ENCODE peak calls at places on chromosome 7, in nine cellular contexts. K, B, C, D, X, N, I, H and A are unnamed samples. For H3K4me1 and H3K36me3, the result is how much of the 10 kb centered on the place peaks cover.

GRCh38 chr7:110592557-110592956 is 498.4 kb upstream of the LRRN3 start:
- DNase-seq in K (no peak), B (no peak), C (no peak), D (peak), X (no peak), N (no peak), I (no peak), H (no peak), A (no peak)

GRCh38 chr7:151877911-151878835 is 1.3 kb upstream of the PRKAG2 start:
- DNase-seq in K (no peak), B (peak), C (no peak), D (no peak), X (no peak), N (no peak), I (no peak), H (no peak), A (no peak)

GRCh38 chr7:155965010-155965409 is 152.7 kb upstream of the SHH start:
- DNase-seq in K (peak), B (no peak), C (no peak), D (peak), X (no peak), N (no peak), I (no peak), H (no peak), A (no peak)

GRCh38 chr7:1696671-1697498 is 26.8 kb downstream of the ELFN1 start:
- DNase-seq in K (no peak), B (no peak), C (no peak), D (no peak), X (no peak), N (no peak), I (no peak), H (no peak), A (peak)

GRCh38 chr7:129688503-129689222 is 77.1 kb downstream of the NRF1 start:
- DNase-seq in K (no peak), B (no peak), C (no peak), D (no peak), X (no peak), N (no peak), I (no peak), H (no peak), A (no peak)

GRCh38 chr7:105673367-105674188 is 92.3 kb upstream of the EFCAB10 start:
- DNase-seq in K (no peak), B (no peak), C (no peak), D (no peak), X (peak), N (no peak), I (no peak), H (no peak), A (no peak)

GRCh38 chr7:34928052-34928451 is 109.2 kb downstream of the DPY19L1 start:
- DNase-seq in K (peak), B (peak), C (peak), D (no peak), X (peak), N (peak), I (peak), H (no peak), A (no peak)

GRCh38 chr7:157519798-157520244 is 183.0 kb downstream of the DNAJB6 start:
- DNase-seq in K (no peak), B (no peak), C (no peak), D (no peak), X (no peak), N (no peak), I (no peak), H (no peak), A (no peak)

GRCh38 chr7:19932549-19933249 is 159.3 kb upstream of the TMEM196 start:
- DNase-seq in K (no peak), B (no peak), C (no peak), D (no peak), X (no peak), N (no peak), I (no peak), H (no peak), A (no peak)

GRCh38 chr7:92763636-92764423 is 72.5 kb downstream of the CDK6 start:
- DNase-seq in K (peak), B (peak), C (peak), D (peak), X (no peak), N (no peak), I (peak), H (peak), A (no peak)

GRCh38 chr7:140402178-140402835 is 1.6 kb upstream of the RAB19 start:
- DNase-seq in K (no peak), B (no peak), C (no peak), D (peak), X (no peak), N (no peak), I (peak), H (peak), A (no peak)

GRCh38 chr7:188727-189500 is 3.5 kb upstream of the FAM20C start:
- DNase-seq in K (no peak), B (no peak), C (peak), D (no peak), X (no peak), N (no peak), I (no peak), H (no peak), A (no peak)

GRCh38 chr7:34208878-34209621 is 303.7 kb downstream of the BMPER start:
- DNase-seq in K (no peak), B (no peak), C (no peak), D (no peak), X (no peak), N (no peak), I (peak), H (no peak), A (no peak)

GRCh38 chr7:46288010-46288409 is 366.9 kb upstream of the IGFBP3 start:
- DNase-seq in K (no peak), B (no peak), C (no peak), D (no peak), X (no peak), N (no peak), I (no peak), H (no peak), A (no peak)

GRCh38 chr7:112503361-112504023 is 22.7 kb downstream of the LSMEM1 start:
- DNase-seq in K (no peak), B (no peak), C (no peak), D (no peak), X (no peak), N (no peak), I (no peak), H (no peak), A (no peak)

GRCh38 chr7:105399043-105399725 is 10.5 kb upstream of the SRPK2 start:
- DNase-seq in K (no peak), B (no peak), C (no peak), D (peak), X (peak), N (no peak), I (peak), H (peak), A (no peak)

GRCh38 chr7:107392811-107393210 is 77.0 kb upstream of the GPR22 start:
- DNase-seq in K (no peak), B (no peak), C (no peak), D (no peak), X (no peak), N (no peak), I (no peak), H (no peak), A (no peak)

GRCh38 chr7:25187932-25188331 is 40.4 kb downstream of the NPVF start:
- DNase-seq in K (no peak), B (no peak), C (no peak), D (no peak), X (peak), N (no peak), I (no peak), H (no peak), A (no peak)

GRCh38 chr7:97218767-97219166 is 101.3 kb downstream of the SDHAF3 start:
- DNase-seq in K (no peak), B (no peak), C (no peak), D (no peak), X (no peak), N (peak), I (no peak), H (no peak), A (no peak)

GRCh38 chr7:114802628-114803027 is 119.3 kb upstream of the MDFIC start:
- DNase-seq in K (no peak), B (no peak), C (no peak), D (no peak), X (no peak), N (no peak), I (no peak), H (no peak), A (no peak)

GRCh38 chr7:114795475-114795874 is 126.4 kb upstream of the MDFIC start:
- DNase-seq in K (no peak), B (no peak), C (no peak), D (no peak), X (no peak), N (no peak), I (no peak), H (no peak), A (no peak)

GRCh38 chr7:114799522-114800133 is 122.3 kb upstream of the MDFIC start:
- DNase-seq in K (no peak), B (no peak), C (no peak), D (no peak), X (no peak), N (no peak), I (no peak), H (no peak), A (no peak)
- H3K9ac ChIP-seq in K (no peak), B (no peak), C (no peak), D (no peak), X (no peak), N (no peak), I (no peak), H (no peak), A (no peak)

GRCh38 chr7:91344911-91345310 is 80.7 kb downstream of the FZD1 start:
- DNase-seq in K (no peak), B (no peak), C (no peak), D (no peak), X (peak), N (no peak), I (no peak), H (no peak), A (no peak)

GRCh38 chr7:91345449-91345848 is 81.2 kb downstream of the FZD1 start:
- DNase-seq in K (no peak), B (no peak), C (no peak), D (no peak), X (peak), N (no peak), I (no peak), H (no peak), A (no peak)

GRCh38 chr7:91344248-91344647 is 80.0 kb downstream of the FZD1 start:
- DNase-seq in K (no peak), B (no peak), C (no peak), D (no peak), X (peak), N (no peak), I (no peak), H (no peak), A (no peak)

GRCh38 chr7:91348686-91349085 is 84.5 kb downstream of the FZD1 start:
- DNase-seq in K (no peak), B (no peak), C (no peak), D (peak), X (no peak), N (no peak), I (peak), H (peak), A (no peak)

DNA sequence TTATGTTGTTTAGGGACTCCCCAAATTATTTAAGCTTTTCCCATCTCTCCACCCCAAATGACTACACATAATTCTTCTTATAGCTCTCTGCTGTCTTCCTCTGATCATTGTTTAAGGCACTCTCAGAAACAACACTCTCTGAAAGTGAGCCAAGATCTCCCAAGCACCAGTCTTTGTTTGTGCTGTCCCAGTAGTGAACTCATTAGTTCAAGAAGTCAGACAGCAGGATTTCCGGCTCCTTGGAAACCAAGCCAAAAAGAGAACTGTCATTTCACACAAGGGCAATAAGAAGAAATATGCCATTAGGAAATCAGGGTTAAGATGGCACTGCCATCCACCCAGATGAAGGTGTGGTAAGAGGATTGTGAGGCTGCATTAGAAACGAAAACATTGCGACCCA is 83.1 kb downstream of the FZD1 start:
- DNase-seq in K (no peak), B (no peak), C (no peak), D (peak), X (no peak), N (no peak), I (no peak), H (peak), A (no peak)
- H3K4me1 ChIP-seq in K (under half), B (under half), C (under half), D (under half), X (half or more), N (under half), I (under half), H (under half), A (under half)

GRCh38 chr7:138521837-138522461 is 61.9 kb downstream of the TRIM24 start:
- DNase-seq in K (no peak), B (no peak), C (no peak), D (no peak), X (no peak), N (no peak), I (no peak), H (no peak), A (no peak)

GRCh38 chr7:138520742-138521141 is 60.7 kb downstream of the TRIM24 start:
- DNase-seq in K (no peak), B (no peak), C (no peak), D (no peak), X (no peak), N (no peak), I (no peak), H (no peak), A (no peak)

GRCh38 chr7:138527746-138528223 is 67.7 kb downstream of the TRIM24 start:
- DNase-seq in K (peak), B (peak), C (no peak), D (no peak), X (peak), N (no peak), I (no peak), H (peak), A (no peak)

GRCh38 chr7:138524259-138524658 is 64.2 kb downstream of the TRIM24 start:
- DNase-seq in K (no peak), B (no peak), C (no peak), D (no peak), X (no peak), N (no peak), I (no peak), H (no peak), A (no peak)

GRCh38 chr7:138525757-138526156 is 65.7 kb downstream of the TRIM24 start:
- DNase-seq in K (no peak), B (no peak), C (no peak), D (no peak), X (no peak), N (no peak), I (no peak), H (no peak), A (no peak)
- H3K36me3 ChIP-seq in K (under half), B (half or more), C (half or more), D (under half), X (half or more), N (under half), I (under half), H (half or more), A (under half)

GRCh38 chr7:79528421-79528820 is 75.0 kb upstream of the MAGI2 start:
- DNase-seq in K (peak), B (no peak), C (no peak), D (no peak), X (no peak), N (peak), I (no peak), H (no peak), A (no peak)

GRCh38 chr7:79531116-79531515 is 77.6 kb upstream of the MAGI2 start:
- DNase-seq in K (no peak), B (no peak), C (no peak), D (no peak), X (no peak), N (no peak), I (no peak), H (no peak), A (no peak)

GRCh38 chr7:79531905-79532304 is 78.4 kb upstream of the MAGI2 start:
- DNase-seq in K (no peak), B (no peak), C (no peak), D (no peak), X (no peak), N (no peak), I (no peak), H (no peak), A (no peak)

GRCh38 chr7:79529896-79530235 is 76.4 kb upstream of the MAGI2 start:
- DNase-seq in K (no peak), B (no peak), C (no peak), D (peak), X (no peak), N (no peak), I (peak), H (no peak), A (no peak)

GRCh38 chr7:79529214-79529895 is 75.9 kb upstream of the MAGI2 start:
- DNase-seq in K (no peak), B (no peak), C (no peak), D (peak), X (no peak), N (no peak), I (no peak), H (no peak), A (no peak)
- H3K9ac ChIP-seq in K (no peak), B (no peak), C (no peak), D (no peak), X (no peak), N (no peak), I (no peak), H (no peak), A (no peak)

GRCh38 chr7:134905375-134905774 is 80.9 kb upstream of the AGBL3 start:
- DNase-seq in K (no peak), B (no peak), C (no peak), D (peak), X (no peak), N (no peak), I (peak), H (peak), A (peak)

GRCh38 chr7:134902058-134902457 is 84.2 kb upstream of the AGBL3 start:
- DNase-seq in K (no peak), B (no peak), C (no peak), D (no peak), X (no peak), N (no peak), I (peak), H (no peak), A (no peak)

GRCh38 chr7:134901389-134902020 is 84.8 kb upstream of the AGBL3 start:
- DNase-seq in K (no peak), B (no peak), C (no peak), D (no peak), X (no peak), N (no peak), I (peak), H (no peak), A (no peak)

GRCh38 chr7:134900430-134900876 is 85.9 kb upstream of the AGBL3 start:
- DNase-seq in K (no peak), B (no peak), C (no peak), D (no peak), X (no peak), N (peak), I (no peak), H (no peak), A (no peak)

DNA sequence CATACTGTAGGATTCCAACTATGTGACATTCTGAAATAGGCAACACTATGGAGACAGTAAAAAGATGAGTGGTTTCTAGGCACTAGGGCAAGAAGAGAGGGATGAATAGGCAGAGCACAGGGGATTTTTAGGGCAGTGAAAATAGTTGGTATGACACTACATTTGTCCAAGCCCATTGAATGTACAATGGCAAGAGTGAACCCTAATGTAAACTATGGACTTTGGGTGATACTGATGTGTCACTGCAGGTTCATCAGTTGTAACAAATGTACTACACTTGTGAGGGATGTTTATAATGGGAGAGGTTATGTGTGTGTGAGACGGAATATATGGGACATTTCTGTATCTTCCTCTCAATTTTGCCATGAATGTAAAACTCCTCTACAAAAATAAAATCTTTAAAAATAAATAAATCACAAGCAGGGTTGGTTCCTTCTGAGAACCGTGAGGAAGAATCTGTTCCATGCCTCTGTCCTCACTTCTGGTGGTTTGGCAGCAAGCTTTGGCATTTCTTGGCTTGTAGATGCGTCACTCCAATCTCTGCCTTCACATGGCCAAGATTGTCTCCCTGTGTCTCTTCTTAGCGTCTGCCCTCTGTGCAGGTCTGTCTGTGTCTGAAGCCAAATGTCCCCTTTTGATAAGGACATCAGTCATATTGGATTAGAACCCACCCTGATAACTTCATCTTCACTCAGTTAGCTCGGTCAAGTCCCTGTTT is 83.1 kb upstream of the AGBL3 start:
- DNase-seq in K (no peak), B (no peak), C (no peak), D (no peak), X (no peak), N (no peak), I (peak), H (no peak), A (no peak)
- H3K4me1 ChIP-seq in K (under half), B (under half), C (under half), D (under half), X (under half), N (under half), I (half or more), H (under half), A (under half)

DNA sequence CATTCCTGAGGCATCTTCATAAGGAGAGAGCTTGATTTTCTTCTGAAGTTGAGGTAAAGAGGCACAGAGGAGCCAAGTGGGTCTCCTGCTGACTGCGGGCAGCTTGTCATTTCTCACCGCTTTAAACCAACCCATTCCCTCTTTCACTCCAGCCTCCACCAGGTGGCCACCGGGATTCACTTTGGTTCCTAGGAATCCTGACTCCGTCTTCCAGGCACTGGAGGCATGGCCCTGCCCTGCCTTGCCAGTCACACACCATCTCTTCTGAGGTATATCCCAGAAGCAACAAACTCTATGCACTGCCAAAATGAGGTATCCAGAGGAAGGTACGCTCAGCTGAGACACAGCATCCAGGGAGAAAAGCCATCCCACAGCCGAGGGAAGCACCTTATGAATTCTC is 280.8 kb downstream of the TNS3 start:
- DNase-seq in K (no peak), B (peak), C (peak), D (no peak), X (no peak), N (no peak), I (no peak), H (no peak), A (no peak)
- H3K36me3 ChIP-seq in K (under half), B (under half), C (half or more), D (half or more), X (under half), N (under half), I (under half), H (under half), A (half or more)

GRCh38 chr7:30850426-30850825 is 61.2 kb upstream of the AQP1 start:
- DNase-seq in K (no peak), B (no peak), C (no peak), D (no peak), X (no peak), N (no peak), I (no peak), H (no peak), A (no peak)

GRCh38 chr7:30852744-30853288 is 58.8 kb upstream of the AQP1 start:
- DNase-seq in K (no peak), B (no peak), C (no peak), D (no peak), X (no peak), N (no peak), I (no peak), H (no peak), A (peak)

GRCh38 chr7:30853576-30853975 is 58.1 kb upstream of the AQP1 start:
- DNase-seq in K (no peak), B (no peak), C (no peak), D (no peak), X (no peak), N (no peak), I (no peak), H (no peak), A (peak)

GRCh38 chr7:30851651-30852359 is 59.8 kb upstream of the AQP1 start:
- DNase-seq in K (no peak), B (no peak), C (no peak), D (no peak), X (no peak), N (no peak), I (peak), H (no peak), A (no peak)

GRCh38 chr7:30852360-30852709 is 59.3 kb upstream of the AQP1 start:
- DNase-seq in K (no peak), B (peak), C (peak), D (no peak), X (no peak), N (no peak), I (peak), H (no peak), A (no peak)
- H3K9ac ChIP-seq in K (no peak), B (no peak), C (no peak), D (no peak), X (no peak), N (no peak), I (peak), H (peak), A (no peak)

DNA sequence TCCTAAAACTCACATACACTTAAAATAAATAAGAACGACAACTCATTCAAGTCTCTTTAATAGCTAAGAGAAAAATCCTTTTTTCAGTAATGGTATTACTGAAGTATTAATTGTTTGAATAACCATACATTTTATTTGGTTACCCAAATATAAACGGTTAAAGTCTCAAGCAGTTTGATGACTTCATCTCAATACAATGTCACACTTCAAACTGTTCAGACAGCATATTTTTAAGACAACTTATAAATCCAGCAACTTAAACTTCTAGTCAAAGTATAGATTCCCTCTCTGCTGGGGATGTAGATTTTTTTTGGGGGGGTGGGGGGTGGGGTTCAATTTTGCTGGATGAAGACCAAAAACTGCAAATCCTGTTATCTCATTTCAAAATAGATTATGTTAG is 42.0 kb downstream of the GNA12 start:
- DNase-seq in K (no peak), B (no peak), C (no peak), D (peak), X (no peak), N (no peak), I (peak), H (peak), A (no peak)
- H3K4me1 ChIP-seq in K (under half), B (under half), C (under half), D (under half), X (under half), N (under half), I (under half), H (under half), A (under half)